ENCODE peak calls at places on chromosomes 13 and 19, in nine cellular contexts. One of them, this sample, is unnamed.

GRCh38 chr19:16180611-16181010 is 4.6 kb upstream of the FAM32A start:
- DNase-seq in HEK293T: no peak
- DNase-seq in EL: peak; percentile 88
- DNase-seq in AG04450: no peak
- DNase-seq in RWPE1: peak; percentile 80
- DNase-seq in MG63: peak; percentile 82
- DNase-seq in ACHN: peak; percentile 31
- DNase-seq in activated CD8-positive, alpha-beta memory T cell treated with anti-CD3 and anti-CD28 coated beads for 48 hours: no peak
- DNase-seq in lower leg skin: no peak
- DNase-seq in this sample: no peak

GRCh38 chr19:3687393-3687773 is 12.9 kb downstream of the PIP5K1C start:
- DNase-seq in HEK293T: no peak
- DNase-seq in EL: no peak
- DNase-seq in AG04450: no peak
- DNase-seq in RWPE1: no peak
- DNase-seq in MG63: no peak
- DNase-seq in ACHN: no peak
- DNase-seq in activated CD8-positive, alpha-beta memory T cell treated with anti-CD3 and anti-CD28 coated beads for 48 hours: no peak
- DNase-seq in lower leg skin: no peak
- DNase-seq in this sample: no peak

GRCh38 chr13:99351772-99352171 is 44.6 kb upstream of the GPR183 start:
- DNase-seq in HEK293T: no peak
- DNase-seq in EL: no peak
- DNase-seq in AG04450: no peak
- DNase-seq in RWPE1: no peak
- DNase-seq in MG63: no peak
- DNase-seq in ACHN: no peak
- DNase-seq in activated CD8-positive, alpha-beta memory T cell treated with anti-CD3 and anti-CD28 coated beads for 48 hours: no peak
- DNase-seq in lower leg skin: no peak
- DNase-seq in this sample: no peak

GRCh38 chr19:12208221-12208620 is 45.3 kb downstream of the ZNF136 start:
- DNase-seq in HEK293T: no peak
- DNase-seq in EL: no peak
- DNase-seq in AG04450: no peak
- DNase-seq in RWPE1: no peak
- DNase-seq in MG63: no peak
- DNase-seq in ACHN: no peak
- DNase-seq in activated CD8-positive, alpha-beta memory T cell treated with anti-CD3 and anti-CD28 coated beads for 48 hours: no peak
- DNase-seq in lower leg skin: no peak
- DNase-seq in this sample: no peak

GRCh38 chr13:113560645-113561416 is 23.7 kb upstream of the TFDP1 start:
- DNase-seq in HEK293T: no peak
- DNase-seq in EL: no peak
- DNase-seq in AG04450: no peak
- DNase-seq in RWPE1: no peak
- DNase-seq in MG63: no peak
- DNase-seq in ACHN: no peak
- DNase-seq in activated CD8-positive, alpha-beta memory T cell treated with anti-CD3 and anti-CD28 coated beads for 48 hours: no peak
- DNase-seq in lower leg skin: no peak
- DNase-seq in this sample: peak; percentile 14

GRCh38 chr19:3585301-3586123 is at the start of gene GIPC3:
- DNase-seq in HEK293T: no peak
- DNase-seq in EL: no peak
- DNase-seq in AG04450: no peak
- DNase-seq in RWPE1: no peak
- DNase-seq in MG63: no peak
- DNase-seq in ACHN: no peak
- DNase-seq in activated CD8-positive, alpha-beta memory T cell treated with anti-CD3 and anti-CD28 coated beads for 48 hours: no peak
- DNase-seq in lower leg skin: no peak
- DNase-seq in this sample: no peak

GRCh38 chr13:114161644-114162532 is 17.2 kb upstream of the CFAP97D2 start:
- DNase-seq in HEK293T: no peak
- DNase-seq in EL: peak; percentile 40
- DNase-seq in AG04450: no peak
- DNase-seq in RWPE1: no peak
- DNase-seq in MG63: peak; percentile 69
- DNase-seq in ACHN: no peak
- DNase-seq in activated CD8-positive, alpha-beta memory T cell treated with anti-CD3 and anti-CD28 coated beads for 48 hours: no peak
- DNase-seq in lower leg skin: no peak
- DNase-seq in this sample: peak; percentile 76

GRCh38 chr19:3673506-3674439 is 26.5 kb downstream of the PIP5K1C start:
- DNase-seq in HEK293T: no peak
- DNase-seq in EL: no peak
- DNase-seq in AG04450: no peak
- DNase-seq in RWPE1: no peak
- DNase-seq in MG63: no peak
- DNase-seq in ACHN: no peak
- DNase-seq in activated CD8-positive, alpha-beta memory T cell treated with anti-CD3 and anti-CD28 coated beads for 48 hours: no peak
- DNase-seq in lower leg skin: no peak
- DNase-seq in this sample: no peak

GRCh38 chr19:29662604-29663404 is 2.5 kb upstream of the PLEKHF1 start:
- DNase-seq in HEK293T: no peak
- DNase-seq in EL: peak; percentile 93
- DNase-seq in AG04450: peak; percentile 85
- DNase-seq in RWPE1: peak; percentile 67
- DNase-seq in MG63: peak; percentile 93
- DNase-seq in ACHN: peak; percentile 72
- DNase-seq in activated CD8-positive, alpha-beta memory T cell treated with anti-CD3 and anti-CD28 coated beads for 48 hours: no peak
- DNase-seq in lower leg skin: peak; percentile 72
- DNase-seq in this sample: peak; percentile 69

GRCh38 chr19:45595814-45596213 is 6.2 kb downstream of the GPR4 start:
- DNase-seq in HEK293T: no peak
- DNase-seq in EL: no peak
- DNase-seq in AG04450: no peak
- DNase-seq in RWPE1: no peak
- DNase-seq in MG63: no peak
- DNase-seq in ACHN: no peak
- DNase-seq in activated CD8-positive, alpha-beta memory T cell treated with anti-CD3 and anti-CD28 coated beads for 48 hours: no peak
- DNase-seq in lower leg skin: no peak
- DNase-seq in this sample: no peak

GRCh38 chr13:110815471-110816204 is 99.2 kb downstream of the ANKRD10 start:
- DNase-seq in HEK293T: no peak
- DNase-seq in EL: no peak
- DNase-seq in AG04450: no peak
- DNase-seq in RWPE1: no peak
- DNase-seq in MG63: no peak
- DNase-seq in ACHN: no peak
- DNase-seq in activated CD8-positive, alpha-beta memory T cell treated with anti-CD3 and anti-CD28 coated beads for 48 hours: no peak
- DNase-seq in lower leg skin: no peak
- DNase-seq in this sample: no peak

GRCh38 chr19:5738423-5738822 is 18.0 kb downstream of the CATSPERD start:
- DNase-seq in HEK293T: no peak
- DNase-seq in EL: no peak
- DNase-seq in AG04450: no peak
- DNase-seq in RWPE1: no peak
- DNase-seq in MG63: no peak
- DNase-seq in ACHN: no peak
- DNase-seq in activated CD8-positive, alpha-beta memory T cell treated with anti-CD3 and anti-CD28 coated beads for 48 hours: no peak
- DNase-seq in lower leg skin: no peak
- DNase-seq in this sample: no peak

GRCh38 chr19:21498651-21499050 is 6.8 kb upstream of the ZNF429 start:
- DNase-seq in HEK293T: no peak
- DNase-seq in EL: peak; percentile 37
- DNase-seq in AG04450: no peak
- DNase-seq in RWPE1: no peak
- DNase-seq in MG63: no peak
- DNase-seq in ACHN: no peak
- DNase-seq in activated CD8-positive, alpha-beta memory T cell treated with anti-CD3 and anti-CD28 coated beads for 48 hours: no peak
- DNase-seq in lower leg skin: no peak
- DNase-seq in this sample: no peak

GRCh38 chr13:79837741-79838450 is 356.9 kb downstream of the NDFIP2 start:
- DNase-seq in HEK293T: no peak
- DNase-seq in EL: peak; percentile 75
- DNase-seq in AG04450: no peak
- DNase-seq in RWPE1: no peak
- DNase-seq in MG63: no peak
- DNase-seq in ACHN: no peak
- DNase-seq in activated CD8-positive, alpha-beta memory T cell treated with anti-CD3 and anti-CD28 coated beads for 48 hours: no peak
- DNase-seq in lower leg skin: no peak
- DNase-seq in this sample: no peak

GRCh38 chr13:45209229-45209628 is 8.4 kb upstream of the KCTD4 start:
- DNase-seq in HEK293T: no peak
- DNase-seq in EL: no peak
- DNase-seq in AG04450: no peak
- DNase-seq in RWPE1: no peak
- DNase-seq in MG63: no peak
- DNase-seq in ACHN: no peak
- DNase-seq in activated CD8-positive, alpha-beta memory T cell treated with anti-CD3 and anti-CD28 coated beads for 48 hours: no peak
- DNase-seq in lower leg skin: no peak
- DNase-seq in this sample: no peak

GRCh38 chr13:33312150-33312908 is 26.8 kb upstream of the STARD13 start:
- DNase-seq in HEK293T: no peak
- DNase-seq in EL: peak; percentile 16
- DNase-seq in AG04450: no peak
- DNase-seq in RWPE1: peak; percentile 21
- DNase-seq in MG63: no peak
- DNase-seq in ACHN: peak; percentile 46
- DNase-seq in activated CD8-positive, alpha-beta memory T cell treated with anti-CD3 and anti-CD28 coated beads for 48 hours: no peak
- DNase-seq in lower leg skin: no peak
- DNase-seq in this sample: no peak

GRCh38 chr19:53504903-53505302 is 33.0 kb upstream of the ZNF331 start:
- DNase-seq in HEK293T: no peak
- DNase-seq in EL: no peak
- DNase-seq in AG04450: no peak
- DNase-seq in RWPE1: no peak
- DNase-seq in MG63: no peak
- DNase-seq in ACHN: no peak
- DNase-seq in activated CD8-positive, alpha-beta memory T cell treated with anti-CD3 and anti-CD28 coated beads for 48 hours: no peak
- DNase-seq in lower leg skin: no peak
- DNase-seq in this sample: no peak

GRCh38 chr13:102017248-102017647 is 384.6 kb downstream of the FGF14 start:
- DNase-seq in HEK293T: no peak
- DNase-seq in EL: no peak
- DNase-seq in AG04450: no peak
- DNase-seq in RWPE1: no peak
- DNase-seq in MG63: no peak
- DNase-seq in ACHN: no peak
- DNase-seq in activated CD8-positive, alpha-beta memory T cell treated with anti-CD3 and anti-CD28 coated beads for 48 hours: no peak
- DNase-seq in lower leg skin: no peak
- DNase-seq in this sample: no peak

GRCh38 chr19:18156841-18157464 is 4.0 kb downstream of the PIK3R2 start:
- DNase-seq in HEK293T: peak; percentile 62
- DNase-seq in EL: peak; percentile 65
- DNase-seq in AG04450: peak; percentile 58
- DNase-seq in RWPE1: peak; percentile 96
- DNase-seq in MG63: peak; percentile 52
- DNase-seq in ACHN: peak; percentile 30
- DNase-seq in activated CD8-positive, alpha-beta memory T cell treated with anti-CD3 and anti-CD28 coated beads for 48 hours: no peak
- DNase-seq in lower leg skin: peak; percentile 71
- DNase-seq in this sample: no peak

GRCh38 chr19:31537136-31537535 is 187.9 kb upstream of the TSHZ3 start:
- DNase-seq in HEK293T: no peak
- DNase-seq in EL: no peak
- DNase-seq in AG04450: no peak
- DNase-seq in RWPE1: no peak
- DNase-seq in MG63: no peak
- DNase-seq in ACHN: no peak
- DNase-seq in activated CD8-positive, alpha-beta memory T cell treated with anti-CD3 and anti-CD28 coated beads for 48 hours: no peak
- DNase-seq in lower leg skin: no peak
- DNase-seq in this sample: no peak

GRCh38 chr13:58994778-58995177 is 1169.0 kb downstream of the DIAPH3 start:
- DNase-seq in HEK293T: no peak
- DNase-seq in EL: no peak
- DNase-seq in AG04450: no peak
- DNase-seq in RWPE1: no peak
- DNase-seq in MG63: no peak
- DNase-seq in ACHN: no peak
- DNase-seq in activated CD8-positive, alpha-beta memory T cell treated with anti-CD3 and anti-CD28 coated beads for 48 hours: no peak
- DNase-seq in lower leg skin: no peak
- DNase-seq in this sample: no peak

GRCh38 chr13:19152403-19152802 is 29.2 kb downstream of the TUBA3C start:
- DNase-seq in HEK293T: no peak
- DNase-seq in EL: no peak
- DNase-seq in AG04450: no peak
- DNase-seq in RWPE1: no peak
- DNase-seq in MG63: no peak
- DNase-seq in ACHN: no peak
- DNase-seq in activated CD8-positive, alpha-beta memory T cell treated with anti-CD3 and anti-CD28 coated beads for 48 hours: no peak
- DNase-seq in lower leg skin: no peak
- DNase-seq in this sample: no peak

GRCh38 chr19:31282346-31282745 is 66.9 kb downstream of the TSHZ3 start:
- DNase-seq in HEK293T: no peak
- DNase-seq in EL: no peak
- DNase-seq in AG04450: no peak
- DNase-seq in RWPE1: no peak
- DNase-seq in MG63: no peak
- DNase-seq in ACHN: no peak
- DNase-seq in activated CD8-positive, alpha-beta memory T cell treated with anti-CD3 and anti-CD28 coated beads for 48 hours: no peak
- DNase-seq in lower leg skin: no peak
- DNase-seq in this sample: no peak

GRCh38 chr13:44868397-44868796 is 120.9 kb downstream of the NUFIP1 start:
- DNase-seq in HEK293T: no peak
- DNase-seq in EL: no peak
- DNase-seq in AG04450: no peak
- DNase-seq in RWPE1: no peak
- DNase-seq in MG63: no peak
- DNase-seq in ACHN: no peak
- DNase-seq in activated CD8-positive, alpha-beta memory T cell treated with anti-CD3 and anti-CD28 coated beads for 48 hours: no peak
- DNase-seq in lower leg skin: no peak
- DNase-seq in this sample: no peak

GRCh38 chr19:41646589-41647204 is 19.8 kb upstream of the CEACAM4 start:
- DNase-seq in HEK293T: peak; percentile 56
- DNase-seq in EL: peak; percentile 6
- DNase-seq in AG04450: no peak
- DNase-seq in RWPE1: no peak
- DNase-seq in MG63: peak; percentile 29
- DNase-seq in ACHN: peak; percentile 16
- DNase-seq in activated CD8-positive, alpha-beta memory T cell treated with anti-CD3 and anti-CD28 coated beads for 48 hours: no peak
- DNase-seq in lower leg skin: no peak
- DNase-seq in this sample: peak; percentile 81

GRCh38 chr19:58511353-58512208 is at the start of gene SLC27A5:
- DNase-seq in HEK293T: no peak
- DNase-seq in EL: no peak
- DNase-seq in AG04450: no peak
- DNase-seq in RWPE1: no peak
- DNase-seq in MG63: no peak
- DNase-seq in ACHN: no peak
- DNase-seq in activated CD8-positive, alpha-beta memory T cell treated with anti-CD3 and anti-CD28 coated beads for 48 hours: no peak
- DNase-seq in lower leg skin: no peak
- DNase-seq in this sample: no peak

GRCh38 chr13:51494151-51494550 is 41.3 kb upstream of the INTS6 start:
- DNase-seq in HEK293T: no peak
- DNase-seq in EL: peak; percentile 47
- DNase-seq in AG04450: no peak
- DNase-seq in RWPE1: no peak
- DNase-seq in MG63: no peak
- DNase-seq in ACHN: peak; percentile 17
- DNase-seq in activated CD8-positive, alpha-beta memory T cell treated with anti-CD3 and anti-CD28 coated beads for 48 hours: no peak
- DNase-seq in lower leg skin: no peak
- DNase-seq in this sample: no peak

GRCh38 chr19:49802836-49803528 is 10.1 kb downstream of the FUZ start:
- DNase-seq in HEK293T: no peak
- DNase-seq in EL: no peak
- DNase-seq in AG04450: no peak
- DNase-seq in RWPE1: no peak
- DNase-seq in MG63: no peak
- DNase-seq in ACHN: no peak
- DNase-seq in activated CD8-positive, alpha-beta memory T cell treated with anti-CD3 and anti-CD28 coated beads for 48 hours: no peak
- DNase-seq in lower leg skin: no peak
- DNase-seq in this sample: no peak

GRCh38 chr19:5857203-5858081 is 6.2 kb upstream of the FUT3 start:
- DNase-seq in HEK293T: no peak
- DNase-seq in EL: no peak
- DNase-seq in AG04450: no peak
- DNase-seq in RWPE1: no peak
- DNase-seq in MG63: no peak
- DNase-seq in ACHN: no peak
- DNase-seq in activated CD8-positive, alpha-beta memory T cell treated with anti-CD3 and anti-CD28 coated beads for 48 hours: no peak
- DNase-seq in lower leg skin: no peak
- DNase-seq in this sample: no peak

GRCh38 chr13:40480012-40480914 is 186.2 kb downstream of the FOXO1 start:
- DNase-seq in HEK293T: no peak
- DNase-seq in EL: no peak
- DNase-seq in AG04450: no peak
- DNase-seq in RWPE1: no peak
- DNase-seq in MG63: no peak
- DNase-seq in ACHN: no peak
- DNase-seq in activated CD8-positive, alpha-beta memory T cell treated with anti-CD3 and anti-CD28 coated beads for 48 hours: no peak
- DNase-seq in lower leg skin: no peak
- DNase-seq in this sample: no peak

GRCh38 chr19:17889609-17890214 is 18.0 kb downstream of the SLC5A5 start:
- DNase-seq in HEK293T: peak; percentile 62
- DNase-seq in EL: peak; percentile 33
- DNase-seq in AG04450: no peak
- DNase-seq in RWPE1: peak; percentile 67
- DNase-seq in MG63: peak; percentile 36
- DNase-seq in ACHN: peak; percentile 46
- DNase-seq in activated CD8-positive, alpha-beta memory T cell treated with anti-CD3 and anti-CD28 coated beads for 48 hours: no peak
- DNase-seq in lower leg skin: no peak
- DNase-seq in this sample: no peak

This sample was measured in activated effector memory CD4-positive, alpha-beta T cell treated with anti-CD3 and anti-CD28 coated beads, Interleukin-2, amount 50 U/mL, for 16 hours.